ENCODE peak calls at places on chromosome 2, in four cellular contexts. One of them, this sample, is unnamed.

GRCh38 chr2:111246620-111247061 is 125.9 kb downstream of the BCL2L11 start:
- DNase-seq in occipital lobe: no peak
- DNase-seq in stimulated activated CD8-positive, alpha-beta memory T cell treated with anti-CD3 and anti-CD28 coated beads, Interleukin-7, amount 100 ng/mL, for 1 hour: no peak
- DNase-seq in NCI-H1092 treated with DMSO at 0.1 percent for 48 hours: no peak
- DNase-seq in this sample: no peak

GRCh38 chr2:197851451-197851850 is 47.1 kb downstream of the PLCL1 start:
- DNase-seq in stimulated activated CD8-positive, alpha-beta memory T cell treated with anti-CD3 and anti-CD28 coated beads, Interleukin-7, amount 100 ng/mL, for 1 hour: no peak
- DNase-seq in occipital lobe: no peak
- DNase-seq in NCI-H1092 treated with DMSO at 0.1 percent for 48 hours: no peak
- DNase-seq in this sample: no peak

GRCh38 chr2:148613231-148614023 is 31.1 kb upstream of the EPC2 start:
- DNase-seq in NCI-H1092 treated with DMSO at 0.1 percent for 48 hours: no peak
- DNase-seq in occipital lobe: no peak
- DNase-seq in stimulated activated CD8-positive, alpha-beta memory T cell treated with anti-CD3 and anti-CD28 coated beads, Interleukin-7, amount 100 ng/mL, for 1 hour: no peak
- DNase-seq in this sample: no peak

GRCh38 chr2:25557179-25558036 is 116.0 kb downstream of the DTNB start:
- DNase-seq in stimulated activated CD8-positive, alpha-beta memory T cell treated with anti-CD3 and anti-CD28 coated beads, Interleukin-7, amount 100 ng/mL, for 1 hour: no peak
- DNase-seq in occipital lobe: no peak
- DNase-seq in NCI-H1092 treated with DMSO at 0.1 percent for 48 hours: no peak
- DNase-seq in this sample: no peak

GRCh38 chr2:219142329-219142728 is 18.3 kb downstream of the NHEJ1 start:
- DNase-seq in stimulated activated CD8-positive, alpha-beta memory T cell treated with anti-CD3 and anti-CD28 coated beads, Interleukin-7, amount 100 ng/mL, for 1 hour: no peak
- DNase-seq in occipital lobe: no peak
- DNase-seq in NCI-H1092 treated with DMSO at 0.1 percent for 48 hours: no peak
- DNase-seq in this sample: no peak

GRCh38 chr2:9775999-9776685 is 67.1 kb upstream of the TAF1B start:
- DNase-seq in stimulated activated CD8-positive, alpha-beta memory T cell treated with anti-CD3 and anti-CD28 coated beads, Interleukin-7, amount 100 ng/mL, for 1 hour: no peak
- DNase-seq in NCI-H1092 treated with DMSO at 0.1 percent for 48 hours: no peak
- DNase-seq in occipital lobe: no peak
- DNase-seq in this sample: no peak

GRCh38 chr2:207516206-207516605 is 13.6 kb upstream of the CREB1 start:
- DNase-seq in occipital lobe: no peak
- DNase-seq in stimulated activated CD8-positive, alpha-beta memory T cell treated with anti-CD3 and anti-CD28 coated beads, Interleukin-7, amount 100 ng/mL, for 1 hour: no peak
- DNase-seq in NCI-H1092 treated with DMSO at 0.1 percent for 48 hours: no peak
- DNase-seq in this sample: no peak

GRCh38 chr2:69716555-69717120 is 25.3 kb upstream of the ANXA4 start:
- DNase-seq in occipital lobe: peak
- DNase-seq in NCI-H1092 treated with DMSO at 0.1 percent for 48 hours: no peak
- DNase-seq in stimulated activated CD8-positive, alpha-beta memory T cell treated with anti-CD3 and anti-CD28 coated beads, Interleukin-7, amount 100 ng/mL, for 1 hour: no peak
- DNase-seq in this sample: no peak

GRCh38 chr2:233285921-233286320 is 21.7 kb upstream of the SAG start:
- DNase-seq in stimulated activated CD8-positive, alpha-beta memory T cell treated with anti-CD3 and anti-CD28 coated beads, Interleukin-7, amount 100 ng/mL, for 1 hour: no peak
- DNase-seq in NCI-H1092 treated with DMSO at 0.1 percent for 48 hours: no peak
- DNase-seq in occipital lobe: no peak
- DNase-seq in this sample: no peak

GRCh38 chr2:23542390-23542789 is 157.4 kb downstream of the KLHL29 start:
- DNase-seq in occipital lobe: no peak
- DNase-seq in stimulated activated CD8-positive, alpha-beta memory T cell treated with anti-CD3 and anti-CD28 coated beads, Interleukin-7, amount 100 ng/mL, for 1 hour: no peak
- DNase-seq in NCI-H1092 treated with DMSO at 0.1 percent for 48 hours: no peak
- DNase-seq in this sample: no peak

GRCh38 chr2:71417300-71418202 is 35.8 kb upstream of the DYSF start:
- DNase-seq in NCI-H1092 treated with DMSO at 0.1 percent for 48 hours: no peak
- DNase-seq in occipital lobe: no peak
- DNase-seq in stimulated activated CD8-positive, alpha-beta memory T cell treated with anti-CD3 and anti-CD28 coated beads, Interleukin-7, amount 100 ng/mL, for 1 hour: no peak
- DNase-seq in this sample: no peak

GRCh38 chr2:42848726-42849290 is 56.4 kb upstream of the HAAO start:
- DNase-seq in occipital lobe: no peak
- DNase-seq in stimulated activated CD8-positive, alpha-beta memory T cell treated with anti-CD3 and anti-CD28 coated beads, Interleukin-7, amount 100 ng/mL, for 1 hour: no peak
- DNase-seq in NCI-H1092 treated with DMSO at 0.1 percent for 48 hours: no peak
- DNase-seq in this sample: no peak

GRCh38 chr2:223270538-223270937 is 218.5 kb downstream of the KCNE4 start:
- DNase-seq in NCI-H1092 treated with DMSO at 0.1 percent for 48 hours: no peak
- DNase-seq in stimulated activated CD8-positive, alpha-beta memory T cell treated with anti-CD3 and anti-CD28 coated beads, Interleukin-7, amount 100 ng/mL, for 1 hour: no peak
- DNase-seq in occipital lobe: no peak
- DNase-seq in this sample: no peak

GRCh38 chr2:220789961-220790360 is 782.1 kb downstream of the EPHA4 start:
- DNase-seq in NCI-H1092 treated with DMSO at 0.1 percent for 48 hours: no peak
- DNase-seq in stimulated activated CD8-positive, alpha-beta memory T cell treated with anti-CD3 and anti-CD28 coated beads, Interleukin-7, amount 100 ng/mL, for 1 hour: no peak
- DNase-seq in occipital lobe: no peak
- DNase-seq in this sample: no peak

GRCh38 chr2:171169333-171169732 is 8.6 kb upstream of the TLK1 start:
- DNase-seq in occipital lobe: no peak
- DNase-seq in NCI-H1092 treated with DMSO at 0.1 percent for 48 hours: no peak
- DNase-seq in stimulated activated CD8-positive, alpha-beta memory T cell treated with anti-CD3 and anti-CD28 coated beads, Interleukin-7, amount 100 ng/mL, for 1 hour: no peak
- DNase-seq in this sample: no peak

GRCh38 chr2:53820711-53821110 is 33.9 kb downstream of the ERLEC1 start:
- DNase-seq in occipital lobe: no peak
- DNase-seq in stimulated activated CD8-positive, alpha-beta memory T cell treated with anti-CD3 and anti-CD28 coated beads, Interleukin-7, amount 100 ng/mL, for 1 hour: no peak
- DNase-seq in NCI-H1092 treated with DMSO at 0.1 percent for 48 hours: no peak
- DNase-seq in this sample: no peak

GRCh38 chr2:171389325-171389724 is 44.5 kb downstream of the METTL8 start:
- DNase-seq in occipital lobe: no peak
- DNase-seq in stimulated activated CD8-positive, alpha-beta memory T cell treated with anti-CD3 and anti-CD28 coated beads, Interleukin-7, amount 100 ng/mL, for 1 hour: no peak
- DNase-seq in NCI-H1092 treated with DMSO at 0.1 percent for 48 hours: no peak
- DNase-seq in this sample: no peak

GRCh38 chr2:239121600-239122012 is 273.7 kb downstream of the TWIST2 start:
- DNase-seq in NCI-H1092 treated with DMSO at 0.1 percent for 48 hours: no peak
- DNase-seq in occipital lobe: peak
- DNase-seq in stimulated activated CD8-positive, alpha-beta memory T cell treated with anti-CD3 and anti-CD28 coated beads, Interleukin-7, amount 100 ng/mL, for 1 hour: no peak
- DNase-seq in this sample: peak

GRCh38 chr2:25664531-25665307 is 8.7 kb downstream of the DTNB start:
- DNase-seq in stimulated activated CD8-positive, alpha-beta memory T cell treated with anti-CD3 and anti-CD28 coated beads, Interleukin-7, amount 100 ng/mL, for 1 hour: no peak
- DNase-seq in occipital lobe: no peak
- DNase-seq in NCI-H1092 treated with DMSO at 0.1 percent for 48 hours: no peak
- DNase-seq in this sample: no peak

GRCh38 chr2:33099989-33100388 is 153.2 kb downstream of the LTBP1 start:
- DNase-seq in NCI-H1092 treated with DMSO at 0.1 percent for 48 hours: no peak
- DNase-seq in stimulated activated CD8-positive, alpha-beta memory T cell treated with anti-CD3 and anti-CD28 coated beads, Interleukin-7, amount 100 ng/mL, for 1 hour: no peak
- DNase-seq in occipital lobe: no peak
- DNase-seq in this sample: no peak

GRCh38 chr2:208064220-208064951 is 39.1 kb upstream of the PLEKHM3 start:
- DNase-seq in NCI-H1092 treated with DMSO at 0.1 percent for 48 hours: no peak
- DNase-seq in occipital lobe: no peak
- DNase-seq in stimulated activated CD8-positive, alpha-beta memory T cell treated with anti-CD3 and anti-CD28 coated beads, Interleukin-7, amount 100 ng/mL, for 1 hour: no peak
- DNase-seq in this sample: no peak

GRCh38 chr2:134668821-134669220 is 50.0 kb downstream of the TMEM163 start:
- DNase-seq in stimulated activated CD8-positive, alpha-beta memory T cell treated with anti-CD3 and anti-CD28 coated beads, Interleukin-7, amount 100 ng/mL, for 1 hour: peak
- DNase-seq in occipital lobe: no peak
- DNase-seq in NCI-H1092 treated with DMSO at 0.1 percent for 48 hours: no peak
- DNase-seq in this sample: no peak

GRCh38 chr2:69437751-69438154 is 518 bp upstream of the NFU1 start:
- DNase-seq in NCI-H1092 treated with DMSO at 0.1 percent for 48 hours: peak
- DNase-seq in occipital lobe: no peak
- DNase-seq in stimulated activated CD8-positive, alpha-beta memory T cell treated with anti-CD3 and anti-CD28 coated beads, Interleukin-7, amount 100 ng/mL, for 1 hour: no peak
- DNase-seq in this sample: no peak

GRCh38 chr2:198073253-198073652 is 268.9 kb downstream of the PLCL1 start:
- DNase-seq in occipital lobe: no peak
- DNase-seq in stimulated activated CD8-positive, alpha-beta memory T cell treated with anti-CD3 and anti-CD28 coated beads, Interleukin-7, amount 100 ng/mL, for 1 hour: no peak
- DNase-seq in NCI-H1092 treated with DMSO at 0.1 percent for 48 hours: no peak
- DNase-seq in this sample: no peak

GRCh38 chr2:161077367-161078210 is 82.6 kb upstream of the TANK start:
- DNase-seq in stimulated activated CD8-positive, alpha-beta memory T cell treated with anti-CD3 and anti-CD28 coated beads, Interleukin-7, amount 100 ng/mL, for 1 hour: peak
- DNase-seq in occipital lobe: no peak
- DNase-seq in NCI-H1092 treated with DMSO at 0.1 percent for 48 hours: no peak
- DNase-seq in this sample: no peak

GRCh38 chr2:109173311-109174171 is 44.5 kb downstream of the SH3RF3 start:
- DNase-seq in occipital lobe: no peak
- DNase-seq in NCI-H1092 treated with DMSO at 0.1 percent for 48 hours: peak
- DNase-seq in stimulated activated CD8-positive, alpha-beta memory T cell treated with anti-CD3 and anti-CD28 coated beads, Interleukin-7, amount 100 ng/mL, for 1 hour: no peak
- DNase-seq in this sample: no peak

GRCh38 chr2:26034597-26035067 is 748 bp downstream of the RAB10 start:
- DNase-seq in stimulated activated CD8-positive, alpha-beta memory T cell treated with anti-CD3 and anti-CD28 coated beads, Interleukin-7, amount 100 ng/mL, for 1 hour: no peak
- DNase-seq in occipital lobe: no peak
- DNase-seq in NCI-H1092 treated with DMSO at 0.1 percent for 48 hours: peak
- DNase-seq in this sample: no peak

GRCh38 chr2:60834270-60834717 is 47.1 kb upstream of the REL start:
- DNase-seq in stimulated activated CD8-positive, alpha-beta memory T cell treated with anti-CD3 and anti-CD28 coated beads, Interleukin-7, amount 100 ng/mL, for 1 hour: no peak
- DNase-seq in NCI-H1092 treated with DMSO at 0.1 percent for 48 hours: no peak
- DNase-seq in occipital lobe: no peak
- DNase-seq in this sample: no peak

GRCh38 chr2:218476676-218477075 is 57.8 kb downstream of the VIL1 start:
- DNase-seq in occipital lobe: no peak
- DNase-seq in stimulated activated CD8-positive, alpha-beta memory T cell treated with anti-CD3 and anti-CD28 coated beads, Interleukin-7, amount 100 ng/mL, for 1 hour: no peak
- DNase-seq in NCI-H1092 treated with DMSO at 0.1 percent for 48 hours: no peak
- DNase-seq in this sample: no peak

GRCh38 chr2:211367711-211368110 is 811.3 kb downstream of the CPS1 start:
- DNase-seq in occipital lobe: no peak
- DNase-seq in stimulated activated CD8-positive, alpha-beta memory T cell treated with anti-CD3 and anti-CD28 coated beads, Interleukin-7, amount 100 ng/mL, for 1 hour: no peak
- DNase-seq in NCI-H1092 treated with DMSO at 0.1 percent for 48 hours: no peak
- DNase-seq in this sample: no peak

GRCh38 chr2:120104002-120104467 is 91.2 kb downstream of the EPB41L5 start:
- DNase-seq in stimulated activated CD8-positive, alpha-beta memory T cell treated with anti-CD3 and anti-CD28 coated beads, Interleukin-7, amount 100 ng/mL, for 1 hour: no peak
- DNase-seq in occipital lobe: no peak
- DNase-seq in NCI-H1092 treated with DMSO at 0.1 percent for 48 hours: no peak
- DNase-seq in this sample: no peak

GRCh38 chr2:26178746-26179436 is 6.0 kb downstream of the GAREM2 start:
- DNase-seq in occipital lobe: no peak
- DNase-seq in stimulated activated CD8-positive, alpha-beta memory T cell treated with anti-CD3 and anti-CD28 coated beads, Interleukin-7, amount 100 ng/mL, for 1 hour: no peak
- DNase-seq in NCI-H1092 treated with DMSO at 0.1 percent for 48 hours: no peak
- DNase-seq in this sample: peak

GRCh38 chr2:74253937-74254336 is 55.5 kb downstream of the MTHFD2 start:
- DNase-seq in stimulated activated CD8-positive, alpha-beta memory T cell treated with anti-CD3 and anti-CD28 coated beads, Interleukin-7, amount 100 ng/mL, for 1 hour: no peak
- DNase-seq in NCI-H1092 treated with DMSO at 0.1 percent for 48 hours: no peak
- DNase-seq in occipital lobe: no peak
- DNase-seq in this sample: no peak

GRCh38 chr2:53582556-53582955 is 185.0 kb upstream of the CHAC2 start:
- DNase-seq in stimulated activated CD8-positive, alpha-beta memory T cell treated with anti-CD3 and anti-CD28 coated beads, Interleukin-7, amount 100 ng/mL, for 1 hour: no peak
- DNase-seq in NCI-H1092 treated with DMSO at 0.1 percent for 48 hours: no peak
- DNase-seq in occipital lobe: no peak
- DNase-seq in this sample: no peak

GRCh38 chr2:48560546-48561209 is 30.7 kb downstream of the STON1 start:
- DNase-seq in occipital lobe: peak
- DNase-seq in NCI-H1092 treated with DMSO at 0.1 percent for 48 hours: no peak
- DNase-seq in stimulated activated CD8-positive, alpha-beta memory T cell treated with anti-CD3 and anti-CD28 coated beads, Interleukin-7, amount 100 ng/mL, for 1 hour: no peak
- DNase-seq in this sample: peak

GRCh38 chr2:48946444-48947048 is 191.0 kb upstream of the LHCGR start:
- DNase-seq in NCI-H1092 treated with DMSO at 0.1 percent for 48 hours: peak
- DNase-seq in stimulated activated CD8-positive, alpha-beta memory T cell treated with anti-CD3 and anti-CD28 coated beads, Interleukin-7, amount 100 ng/mL, for 1 hour: no peak
- DNase-seq in occipital lobe: no peak
- DNase-seq in this sample: no peak

GRCh38 chr2:178279142-178279541 is 84.8 kb downstream of the OSBPL6 start:
- DNase-seq in occipital lobe: no peak
- DNase-seq in stimulated activated CD8-positive, alpha-beta memory T cell treated with anti-CD3 and anti-CD28 coated beads, Interleukin-7, amount 100 ng/mL, for 1 hour: no peak
- DNase-seq in NCI-H1092 treated with DMSO at 0.1 percent for 48 hours: no peak
- DNase-seq in this sample: no peak

GRCh38 chr2:98458207-98458606 is 13.5 kb downstream of the INPP4A start:
- DNase-seq in stimulated activated CD8-positive, alpha-beta memory T cell treated with anti-CD3 and anti-CD28 coated beads, Interleukin-7, amount 100 ng/mL, for 1 hour: no peak
- DNase-seq in NCI-H1092 treated with DMSO at 0.1 percent for 48 hours: no peak
- DNase-seq in occipital lobe: no peak
- DNase-seq in this sample: no peak

GRCh38 chr2:128473175-128474013 is 154.7 kb upstream of the HS6ST1 start:
- DNase-seq in NCI-H1092 treated with DMSO at 0.1 percent for 48 hours: no peak
- DNase-seq in stimulated activated CD8-positive, alpha-beta memory T cell treated with anti-CD3 and anti-CD28 coated beads, Interleukin-7, amount 100 ng/mL, for 1 hour: no peak
- DNase-seq in occipital lobe: no peak
- DNase-seq in this sample: no peak